ENCODE peak calls at places on chromosomes 4 and X, in eight cellular contexts. P is esophagus squamous epithelium, A is right lobe of liver, F is Peyer's patch, V is psoas muscle, R is transverse colon, X is mammary epithelial cell, U is fibroblast of lung. S is an unnamed sample.

GRCh38 chr4:113574636-113575103 is 186.9 kb downstream of the CAMK2D start:
- DNase-seq in P (no peak), A (no peak), F (no peak), V (no peak), R (no peak), X (peak; percentile 11), U (peak; percentile 80), S (no peak)

GRCh38 chr4:19304028-19304427 is 947.7 kb upstream of the SLIT2 start:
- DNase-seq in P (no peak), A (no peak), F (no peak), V (no peak), R (no peak), X (no peak), U (peak; percentile 27), S (no peak)

GRCh38 chr4:17552427-17552826 is 24.6 kb upstream of the LAP3 start:
- DNase-seq in P (no peak), A (no peak), F (no peak), V (no peak), R (no peak), X (no peak), U (no peak), S (no peak)

GRCh38 chr4:2637956-2638552 is 101.6 kb downstream of the FAM193A start:
- DNase-seq in P (no peak), A (no peak), F (peak; percentile 29), V (no peak), R (no peak), X (no peak), U (no peak), S (no peak)

GRCh38 chr4:7815562-7815961 is 124.1 kb downstream of the AFAP1 start:
- DNase-seq in P (no peak), A (no peak), F (no peak), V (no peak), R (no peak), X (peak; percentile 67), U (peak; percentile 93), S (no peak)

GRCh38 chrX:136185409-136186022 is 38.2 kb downstream of the FHL1 start:
- DNase-seq in P (no peak), A (no peak), F (no peak), V (no peak), R (no peak), X (no peak), U (peak; percentile 63), S (no peak)

GRCh38 chr4:89704651-89705395 is 132.1 kb downstream of the SNCA start:
- DNase-seq in P (no peak), A (no peak), F (no peak), V (no peak), R (no peak), X (no peak), U (no peak), S (no peak)

GRCh38 chr4:141011799-141012377 is 121.4 kb downstream of the RNF150 start:
- DNase-seq in P (no peak), A (no peak), F (no peak), V (peak; percentile 53), R (no peak), X (no peak), U (no peak), S (no peak)

GRCh38 chr4:189845145-189845846 is 95.4 kb upstream of the FRG1 start:
- DNase-seq in P (no peak), A (no peak), F (no peak), V (no peak), R (no peak), X (no peak), U (no peak), S (no peak)

GRCh38 chr4:24973471-24974251 is 57.1 kb downstream of the LGI2 start:
- DNase-seq in P (no peak), A (peak; percentile 73), F (peak; percentile 66), V (peak; percentile 75), R (peak; percentile 44), X (peak; percentile 46), U (no peak), S (no peak)

GRCh38 chr4:86060341-86060740 is 299.5 kb downstream of the MAPK10 start:
- DNase-seq in P (no peak), A (no peak), F (no peak), V (no peak), R (no peak), X (no peak), U (no peak), S (no peak)

GRCh38 chrX:47540754-47541538 is 20.1 kb upstream of the ARAF start:
- DNase-seq in P (no peak), A (peak; percentile 84), F (peak; percentile 82), V (peak; percentile 78), R (peak; percentile 77), X (peak; percentile 80), U (peak; percentile 93), S (peak; percentile 85)

GRCh38 chr4:127844605-127845116 is 36.0 kb upstream of the PLK4 start:
- DNase-seq in P (no peak), A (no peak), F (no peak), V (no peak), R (no peak), X (no peak), U (no peak), S (no peak)

GRCh38 chrX:106039920-106040319 is 1.4 kb upstream of the SERPINA7 start:
- DNase-seq in P (no peak), A (peak; percentile 41), F (peak; percentile 43), V (no peak), R (no peak), X (peak; percentile 17), U (peak; percentile 0), S (no peak)

GRCh38 chr4:10164877-10165283 is 48.3 kb upstream of the WDR1 start:
- DNase-seq in P (no peak), A (no peak), F (peak; percentile 61), V (no peak), R (peak; percentile 55), X (no peak), U (peak; percentile 38), S (no peak)

GRCh38 chrX:28177202-28177601 is 196.0 kb upstream of the DCAF8L1 start:
- DNase-seq in P (no peak), A (no peak), F (no peak), V (no peak), R (peak; percentile 25), X (peak; percentile 23), U (no peak), S (no peak)

GRCh38 chr4:3255611-3256186 is 6.7 kb downstream of the MSANTD1 start:
- DNase-seq in P (no peak), A (no peak), F (peak; percentile 39), V (peak; percentile 34), R (peak; percentile 4), X (no peak), U (no peak), S (no peak)

GRCh38 chr4:72945719-72946336 is 123.7 kb downstream of the COX18 start:
- DNase-seq in P (no peak), A (no peak), F (no peak), V (no peak), R (no peak), X (no peak), U (no peak), S (no peak)

GRCh38 chr4:31100551-31100950 is 380.4 kb downstream of the PCDH7 start:
- DNase-seq in P (no peak), A (no peak), F (no peak), V (no peak), R (no peak), X (no peak), U (peak; percentile 59), S (no peak)

GRCh38 chr4:17736484-17736883 is 44.9 kb downstream of the FAM184B start:
- DNase-seq in P (no peak), A (no peak), F (no peak), V (no peak), R (no peak), X (no peak), U (no peak), S (no peak)

GRCh38 chr4:6472387-6473263 is at the start of gene PPP2R2C:
- DNase-seq in P (no peak), A (peak; percentile 29), F (peak; percentile 24), V (no peak), R (no peak), X (no peak), U (no peak), S (no peak)

GRCh38 chr4:1172971-1173757 is 781 bp upstream of the SPON2 start:
- DNase-seq in P (no peak), A (peak; percentile 82), F (no peak), V (peak; percentile 73), R (no peak), X (no peak), U (peak; percentile 90), S (no peak)

GRCh38 chrX:70423937-70424336 is 823 bp downstream of the GDPD2 start:
- DNase-seq in P (no peak), A (no peak), F (peak; percentile 52), V (no peak), R (no peak), X (no peak), U (no peak), S (no peak)
- H3K4me3 ChIP-seq in P (no peak overlapping the region), A (no peak overlapping the region), F (no peak overlapping the region), V (no peak overlapping the region), R (peak overlapping the region; percentile 36), X (no peak overlapping the region), U (no peak overlapping the region), S (no peak overlapping the region)

GRCh38 chrX:350534-351321 is 32.1 kb upstream of the GTPBP6 start:
- DNase-seq in P (no peak), A (no peak), F (no peak), V (peak; percentile 70), R (no peak), X (no peak), U (no peak), S (no peak)
- TF ChIP-seq CTCF in P (no peak), A (no peak), F (no peak), V (no peak), R (no peak), X (no peak), U (no peak), S (no peak)

GRCh38 chr4:53326535-53326934 is 39.3 kb downstream of the SCFD2 start:
- DNase-seq in P (no peak), A (no peak), F (no peak), V (no peak), R (no peak), X (no peak), U (no peak), S (no peak)

GRCh38 chr4:53322696-53323095 is 43.2 kb downstream of the SCFD2 start:
- DNase-seq in P (no peak), A (no peak), F (no peak), V (no peak), R (no peak), X (no peak), U (no peak), S (no peak)

GRCh38 chr4:53321988-53322289 is 43.9 kb downstream of the SCFD2 start:
- DNase-seq in P (no peak), A (no peak), F (no peak), V (no peak), R (no peak), X (no peak), U (no peak), S (no peak)

GRCh38 chr4:53321151-53321987 is 44.5 kb downstream of the SCFD2 start:
- DNase-seq in P (no peak), A (no peak), F (no peak), V (no peak), R (no peak), X (peak; percentile 61), U (peak; percentile 82), S (no peak)
- H3K27me3 ChIP-seq in P (no peaks in the 10 kb centered on the region), A (no peaks in the 10 kb centered on the region), F (no peaks in the 10 kb centered on the region), V (no peaks in the 10 kb centered on the region), R (no peaks in the 10 kb centered on the region), X (no peaks in the 10 kb centered on the region), U (no peaks in the 10 kb centered on the region), S (no peaks in the 10 kb centered on the region)

GRCh38 chr4:54100607-54101189 is 735 bp downstream of the GSX2 start:
- DNase-seq in P (no peak), A (no peak), F (no peak), V (peak; percentile 53), R (no peak), X (no peak), U (no peak), S (peak; percentile 13)
- H3K4me3 ChIP-seq in P (peak overlapping the region; percentile 34), A (peak overlapping the region; percentile 21), F (peak overlapping the region; percentile 21), V (peak overlapping the region; percentile 58), R (peak overlapping the region; percentile 37), X (peak overlapping the region; percentile 47), U (peak overlapping the region; percentile 44), S (peak overlapping the region; percentile 45)